ENCODE peak calls at places on chromosomes 16 and 17, in eight cellular contexts. W, M, L, C, O, J, Q and K are unnamed samples.

GRCh38 chr16:54175552-54176375 is 110.8 kb downstream of the IRX3 start:
- DNase-seq in W (no peak), M (no peak), L (no peak), C (no peak), O (no peak), J (no peak), Q (no peak), K (no peak)

GRCh38 chr17:80671823-80672105 is 127.1 kb downstream of the RPTOR start:
- DNase-seq in W (no peak), M (no peak), L (no peak), C (no peak), O (no peak), J (no peak), Q (no peak), K (no peak)

GRCh38 chr17:17512866-17513265 is 16.7 kb upstream of the RASD1 start:
- DNase-seq in W (no peak), M (no peak), L (peak), C (no peak), O (no peak), J (no peak), Q (no peak), K (no peak)

GRCh38 chr17:81918762-81919545 is 978 bp upstream of the SIRT7 start:
- DNase-seq in W (no peak), M (peak), L (no peak), C (no peak), O (no peak), J (no peak), Q (no peak), K (no peak)

GRCh38 chr17:80377798-80378197 is 37.2 kb upstream of the ENDOV start:
- DNase-seq in W (no peak), M (no peak), L (no peak), C (no peak), O (no peak), J (no peak), Q (no peak), K (no peak)

GRCh38 chr16:89645122-89645521 is 12.4 kb downstream of the CHMP1A start:
- DNase-seq in W (no peak), M (no peak), L (no peak), C (no peak), O (no peak), J (no peak), Q (no peak), K (no peak)

GRCh38 chr16:51327001-51327400 is 175.9 kb upstream of the SALL1 start:
- DNase-seq in W (no peak), M (no peak), L (no peak), C (no peak), O (no peak), J (no peak), Q (no peak), K (no peak)

GRCh38 chr17:33328129-33328528 is 35.0 kb upstream of the ASIC2 start:
- DNase-seq in W (no peak), M (no peak), L (no peak), C (peak), O (no peak), J (no peak), Q (no peak), K (peak)

GRCh38 chr17:43327421-43327820 is 71.4 kb upstream of the ARL4D start:
- DNase-seq in W (no peak), M (no peak), L (no peak), C (no peak), O (no peak), J (no peak), Q (no peak), K (no peak)

GRCh38 chr16:67296422-67296821 is 17.1 kb downstream of the PLEKHG4 start:
- DNase-seq in W (no peak), M (no peak), L (no peak), C (no peak), O (no peak), J (no peak), Q (no peak), K (no peak)

GRCh38 chr17:40561871-40562611 is 3.2 kb downstream of the CCR7 start:
- DNase-seq in W (no peak), M (no peak), L (no peak), C (no peak), O (no peak), J (no peak), Q (no peak), K (no peak)

GRCh38 chr16:12147681-12148479 is 171.3 kb downstream of the SNX29 start:
- DNase-seq in W (no peak), M (no peak), L (no peak), C (peak), O (no peak), J (no peak), Q (no peak), K (peak)

GRCh38 chr16:20191566-20191965 is 117.9 kb upstream of the GPR139 start:
- DNase-seq in W (no peak), M (no peak), L (no peak), C (no peak), O (no peak), J (no peak), Q (no peak), K (no peak)

GRCh38 chr17:60630352-60630751 is 30.4 kb downstream of the PPM1D start:
- DNase-seq in W (no peak), M (no peak), L (no peak), C (no peak), O (no peak), J (peak), Q (no peak), K (no peak)

GRCh38 chr17:50141026-50141749 is 9.3 kb downstream of the PPP1R9B start:
- DNase-seq in W (no peak), M (no peak), L (no peak), C (no peak), O (no peak), J (no peak), Q (no peak), K (no peak)

GRCh38 chr16:2015117-2015946 is 4.3 kb upstream of the NPW start:
- DNase-seq in W (no peak), M (peak), L (no peak), C (no peak), O (no peak), J (no peak), Q (no peak), K (no peak)

GRCh38 chr17:8192070-8192815 is 2.3 kb upstream of the BORCS6 start:
- DNase-seq in W (peak), M (peak), L (peak), C (peak), O (no peak), J (peak), Q (peak), K (peak)

GRCh38 chr17:7004398-7005253 is 7.8 kb upstream of the RNASEK start:
- DNase-seq in W (peak), M (peak), L (no peak), C (no peak), O (no peak), J (peak), Q (no peak), K (no peak)

GRCh38 chr17:56592487-56593072 is 919 bp upstream of the NOG start:
- DNase-seq in W (peak), M (peak), L (no peak), C (no peak), O (peak), J (peak), Q (no peak), K (no peak)

GRCh38 chr17:11644265-11645212 is 46.3 kb downstream of the DNAH9 start:
- DNase-seq in W (peak), M (peak), L (peak), C (peak), O (peak), J (peak), Q (peak), K (peak)

GRCh38 chr17:47690121-47690520 is 3.8 kb upstream of the TBKBP1 start:
- DNase-seq in W (no peak), M (no peak), L (no peak), C (no peak), O (no peak), J (no peak), Q (no peak), K (no peak)

GRCh38 chr17:43791589-43791988 is 11.4 kb downstream of the CFAP97D1 start:
- DNase-seq in W (peak), M (peak), L (no peak), C (no peak), O (no peak), J (peak), Q (no peak), K (no peak)

GRCh38 chr17:59355695-59356323 is 24.4 kb downstream of the YPEL2 start:
- DNase-seq in W (no peak), M (no peak), L (peak), C (no peak), O (no peak), J (no peak), Q (no peak), K (no peak)

GRCh38 chr17:79820959-79821330 is 18.3 kb downstream of the CBX4 start:
- DNase-seq in W (no peak), M (no peak), L (no peak), C (no peak), O (no peak), J (no peak), Q (no peak), K (no peak)

GRCh38 chr17:40515011-40515410 is 13.6 kb upstream of the TNS4 start:
- DNase-seq in W (no peak), M (peak), L (no peak), C (no peak), O (no peak), J (no peak), Q (no peak), K (no peak)